ENCODE peak calls at places on chromosome 18, in four cellular contexts. U, R, Y and W are unnamed samples.

GRCh38 chr18:45879681-45880655 is 54.5 kb downstream of the SIGLEC15 start:
- DNase-seq in Y (peak; percentile 30), R (peak; percentile 73), U (peak; percentile 50), W (peak; percentile 39)

GRCh38 chr18:56248613-56249235 is 389.7 kb downstream of the TXNL1 start:
- DNase-seq in Y (no peak), R (no peak), U (no peak), W (no peak)

GRCh38 chr18:12890964-12891363 is 6.9 kb upstream of the PTPN2 start:
- DNase-seq in U (no peak), R (no peak), Y (no peak), W (no peak)

GRCh38 chr18:54859667-54860421 is 31.6 kb downstream of the RAB27B start:
- DNase-seq in Y (no peak), R (no peak), U (no peak), W (no peak)

GRCh38 chr18:34648269-34648668 is 61.8 kb upstream of the DTNA start:
- DNase-seq in R (no peak), U (no peak), Y (no peak), W (no peak)

GRCh38 chr18:13219012-13219396 is 444 bp downstream of the LDLRAD4 start:
- DNase-seq in Y (no peak), U (no peak), R (no peak), W (no peak)

GRCh38 chr18:48227206-48227605 is 182.0 kb downstream of the ZBTB7C start:
- DNase-seq in Y (no peak), R (no peak), U (no peak), W (no peak)

GRCh38 chr18:5890261-5890605 is 5.1 kb downstream of the TMEM200C start:
- DNase-seq in Y (no peak), U (no peak), R (no peak), W (no peak)

GRCh38 chr18:49884959-49885358 is 71.6 kb upstream of the ACAA2 start:
- DNase-seq in Y (no peak), R (no peak), U (no peak), W (no peak)

GRCh38 chr18:13872373-13872772 is 43.0 kb downstream of the MC2R start:
- DNase-seq in U (no peak), R (no peak), Y (no peak), W (no peak)

GRCh38 chr18:71665131-71665530 is 879.0 kb downstream of the CBLN2 start:
- DNase-seq in R (no peak), Y (no peak), U (no peak), W (no peak)

GRCh38 chr18:12242658-12243260 is 11.4 kb upstream of the CIDEA start:
- DNase-seq in Y (no peak), R (no peak), U (no peak), W (no peak)

GRCh38 chr18:44804033-44804432 is 123.3 kb downstream of the SETBP1 start:
- DNase-seq in R (no peak), U (no peak), Y (no peak), W (no peak)

GRCh38 chr18:28409811-28410210 is 232.9 kb upstream of the CDH2 start:
- DNase-seq in R (no peak), U (no peak), Y (no peak), W (no peak)

GRCh38 chr18:64409511-64409910 is 260.6 kb upstream of the LINC00305 start:
- DNase-seq in Y (no peak), U (no peak), R (no peak), W (no peak)

GRCh38 chr18:46916551-46917107 is 678 bp downstream of the PIAS2 start:
- DNase-seq in Y (no peak), U (peak; percentile 8), R (peak; percentile 11), W (no peak)

GRCh38 chr18:32919799-32920198 is 147.0 kb upstream of the KLHL14 start:
- DNase-seq in Y (no peak), R (no peak), U (no peak), W (no peak)

GRCh38 chr18:45839415-45840395 is 14.2 kb downstream of the SIGLEC15 start:
- DNase-seq in Y (no peak), R (peak; percentile 61), U (no peak), W (no peak)

GRCh38 chr18:51617572-51618260 is 420.2 kb upstream of the MEX3C start:
- DNase-seq in U (no peak), R (no peak), Y (no peak), W (no peak)

GRCh38 chr18:9825571-9826073 is 60.2 kb upstream of the TXNDC2 start:
- DNase-seq in R (peak; percentile 71), U (peak; percentile 47), Y (no peak), W (no peak)

GRCh38 chr18:39199231-39199855 is 1633.7 kb upstream of the CELF4 start:
- DNase-seq in Y (no peak), U (no peak), R (no peak), W (no peak)

GRCh38 chr18:31143025-31143424 is 19.6 kb downstream of the DSC1 start:
- DNase-seq in R (no peak), U (no peak), Y (no peak), W (no peak)
- TF ChIP-seq CTCF in R (no peak), U (no peak), Y (no peak), W (no peak)

GRCh38 chr18:41767960-41768359 is 187.1 kb upstream of the PIK3C3 start:
- DNase-seq in R (no peak), U (no peak), Y (no peak), W (no peak)
- TF ChIP-seq CTCF in R (no peak), U (no peak), Y (no peak), W (no peak)

GRCh38 chr18:59272221-59272888 is 899 bp downstream of the RAX start:
- DNase-seq in R (no peak), U (no peak), Y (no peak), W (no peak)

GRCh38 chr18:59271606-59272220 is 1.5 kb downstream of the RAX start:
- DNase-seq in R (no peak), U (no peak), Y (no peak), W (no peak)

GRCh38 chr18:59275406-59275949 is 2.2 kb upstream of the RAX start:
- DNase-seq in R (no peak), Y (no peak), U (no peak), W (no peak)

GRCh38 chr18:59273936-59274928 is 978 bp upstream of the RAX start:
- DNase-seq in Y (no peak), R (no peak), U (no peak), W (no peak)

GRCh38 chr18:59272971-59273935 is at the start of gene RAX:
- DNase-seq in U (no peak), Y (no peak), R (no peak), W (no peak)
- TF ChIP-seq CTCF in U (no peak), Y (no peak), R (no peak), W (no peak)

GRCh38 chr18:77114564-77115391 is 17.8 kb downstream of the MBP start:
- DNase-seq in U (peak; percentile 82), Y (no peak), R (peak; percentile 93), W (peak; percentile 72)

GRCh38 chr18:77114070-77114563 is 18.5 kb downstream of the MBP start:
- DNase-seq in Y (no peak), U (no peak), R (no peak), W (no peak)

GRCh38 chr18:77116201-77117080 is 16.1 kb downstream of the MBP start:
- DNase-seq in R (no peak), U (no peak), Y (no peak), W (no peak)

GRCh38 chr18:77113361-77114069 is 19.1 kb downstream of the MBP start:
- DNase-seq in Y (no peak), R (no peak), U (no peak), W (no peak)

DNA sequence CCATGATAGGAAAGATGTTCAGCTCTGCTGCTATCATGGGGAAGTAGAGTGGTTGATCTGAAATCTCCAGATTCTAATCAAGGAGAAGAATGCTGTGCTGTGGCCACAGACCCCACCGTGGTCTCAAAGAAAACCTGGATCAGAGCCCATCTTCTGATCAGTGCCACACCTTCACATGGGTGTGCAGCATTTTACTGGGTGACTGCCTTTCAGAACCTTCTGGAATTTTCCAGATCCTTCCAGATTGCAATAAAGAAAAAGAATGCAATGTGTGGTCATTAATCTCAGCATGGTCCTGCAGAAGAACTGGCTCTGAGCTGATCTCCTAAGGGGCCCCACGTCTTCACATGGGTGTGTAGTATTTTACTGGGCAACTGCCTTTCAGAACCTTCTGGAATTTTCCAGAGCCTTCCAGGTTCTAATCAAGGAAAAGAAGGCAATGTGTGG is 17.1 kb downstream of the MBP start:
- DNase-seq in Y (no peak), U (no peak), R (no peak), W (no peak)
- TF ChIP-seq CTCF in Y (no peak), U (no peak), R (no peak), W (no peak)

GRCh38 chr18:59763541-59764136 is 66.4 kb upstream of the CCBE1 start:
- DNase-seq in U (no peak), R (no peak), Y (no peak), W (no peak)
- TF ChIP-seq CTCF in U (no peak), R (no peak), Y (no peak), W (no peak)

DNA sequence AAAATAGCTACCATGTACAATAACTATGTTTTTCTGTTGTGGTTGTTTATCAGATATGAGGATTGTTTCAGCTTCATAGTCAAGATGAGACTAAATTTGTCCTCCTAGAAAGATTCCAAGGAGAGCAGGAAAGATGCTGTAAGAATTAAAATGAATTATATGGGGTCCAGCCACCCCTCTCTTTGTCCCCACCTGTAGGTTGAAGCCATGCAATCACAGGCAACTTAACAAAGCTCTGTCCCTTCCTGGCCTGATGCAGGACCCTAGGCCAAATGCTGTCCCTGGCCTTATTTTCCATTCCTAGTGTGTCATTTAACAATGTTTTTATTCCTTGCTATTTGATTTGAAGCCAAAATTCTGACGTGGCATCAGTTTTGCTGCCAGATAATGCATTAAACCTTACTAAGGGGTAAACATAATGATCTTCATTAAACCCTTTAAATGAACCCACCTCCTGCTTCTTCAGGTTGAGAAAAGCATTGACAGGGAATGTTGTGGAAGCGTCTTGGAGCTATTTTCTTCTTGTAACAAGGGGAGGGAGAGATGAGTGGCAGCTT is 240.9 kb upstream of the ZNF521 start:
- DNase-seq in U (no peak), Y (no peak), R (no peak), W (no peak)
- TF ChIP-seq CTCF in U (no peak), Y (no peak), R (no peak), W (no peak)

GRCh38 chr18:67513285-67513684 is 3.2 kb downstream of the DSEL start:
- DNase-seq in Y (no peak), U (no peak), R (no peak), W (no peak)
- TF ChIP-seq CTCF in Y (peak; percentile 14), U (no peak), R (no peak), W (no peak)

DNA sequence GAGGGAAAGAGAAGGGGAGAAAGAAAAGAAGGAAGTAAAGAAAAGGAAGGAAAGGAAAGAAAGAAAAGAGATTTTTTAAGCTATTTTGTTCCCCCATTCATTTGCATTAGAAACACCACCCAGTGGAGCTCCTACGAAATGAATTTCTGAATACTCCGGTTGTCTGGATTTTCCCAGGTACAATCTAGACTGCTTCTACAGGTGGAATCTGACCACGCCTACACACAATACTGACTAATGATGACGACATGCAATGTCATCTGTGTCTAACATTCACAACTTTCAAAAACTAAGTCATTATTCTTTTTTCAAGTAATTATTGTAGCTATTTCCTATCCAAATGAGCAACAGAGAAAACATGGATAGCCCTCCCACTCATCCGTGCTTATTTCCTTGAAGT is 121.7 kb downstream of the ZNF516 start:
- DNase-seq in R (no peak), U (no peak), Y (no peak), W (no peak)
- TF ChIP-seq CTCF in R (no peak), U (no peak), Y (no peak), W (no peak)